ENCODE peak calls at places on chromosomes 12 and 14, in six cellular contexts. H is A549, M is upper lobe of left lung, S is HepG2, J is GM12878, N is K562. W is an unnamed sample.
A peak's percentile ranks its signal among the peaks of the same experiment; 100 is the strongest.

GRCh38 chr12:125228519-125229260 is 163.5 kb downstream of the AACS start:
- ATAC-seq in H (peak; percentile 58), M (no peak), S (no peak), J (peak; percentile 21), N (peak; percentile 80), W (no peak)

GRCh38 chr12:27515671-27516070 is 8.3 kb upstream of the PPFIBP1 start:
- ATAC-seq in H (no peak), M (no peak), S (no peak), J (no peak), N (no peak), W (no peak)

GRCh38 chr12:19150273-19150895 is 20.9 kb downstream of the PLEKHA5 start:
- ATAC-seq in H (no peak), M (no peak), S (no peak), J (no peak), N (no peak), W (no peak)

GRCh38 chr14:98576463-98576862 is 695.5 kb downstream of the BCL11B start:
- ATAC-seq in H (no peak), M (no peak), S (no peak), J (no peak), N (no peak), W (no peak)

GRCh38 chr12:66697404-66697803 is 18.5 kb upstream of the GRIP1 start:
- ATAC-seq in H (no peak), M (no peak), S (no peak), J (no peak), N (no peak), W (no peak)

GRCh38 chr14:24403294-24404013 is 4.7 kb downstream of the NYNRIN start:
- ATAC-seq in H (no peak), M (peak; percentile 1), S (no peak), J (no peak), N (no peak), W (peak; percentile 65)

GRCh38 chr14:73189651-73190050 is 47.7 kb upstream of the PAPLN start:
- ATAC-seq in H (no peak), M (no peak), S (no peak), J (no peak), N (no peak), W (peak; percentile 19)

GRCh38 chr12:5648692-5649338 is 216.9 kb downstream of the NTF3 start:
- ATAC-seq in H (peak; percentile 87), M (peak; percentile 45), S (peak; percentile 89), J (peak; percentile 74), N (peak; percentile 79), W (no peak)

GRCh38 chr12:129635003-129635685 is 268.7 kb downstream of the TMEM132D start:
- ATAC-seq in H (no peak), M (no peak), S (no peak), J (no peak), N (no peak), W (no peak)

GRCh38 chr12:122202017-122202416 is 1.5 kb upstream of the B3GNT4 start:
- ATAC-seq in H (no peak), M (no peak), S (no peak), J (no peak), N (no peak), W (no peak)

GRCh38 chr12:77337327-77337726 is 272.0 kb upstream of the E2F7 start:
- ATAC-seq in H (no peak), M (no peak), S (no peak), J (no peak), N (no peak), W (no peak)

GRCh38 chr12:45433441-45433868 is 217.6 kb downstream of the ANO6 start:
- ATAC-seq in H (no peak), M (no peak), S (peak; percentile 56), J (no peak), N (no peak), W (no peak)

GRCh38 chr12:67068204-67068731 is 200.9 kb upstream of the CAND1 start:
- ATAC-seq in H (peak; percentile 68), M (peak; percentile 27), S (peak; percentile 17), J (no peak), N (no peak), W (peak; percentile 3)

GRCh38 chr12:64670039-64670438 is 59.7 kb downstream of the RASSF3 start:
- ATAC-seq in H (peak; percentile 12), M (no peak), S (no peak), J (peak; percentile 14), N (peak; percentile 31), W (no peak)

GRCh38 chr12:94173660-94174265 is 25.4 kb downstream of the PLXNC1 start:
- ATAC-seq in H (peak; percentile 16), M (peak; percentile 57), S (no peak), J (peak; percentile 75), N (no peak), W (no peak)

GRCh38 chr12:109291531-109292341 is 17.3 kb downstream of the FOXN4 start:
- ATAC-seq in H (peak; percentile 33), M (peak; percentile 42), S (peak; percentile 39), J (peak; percentile 29), N (peak; percentile 50), W (peak; percentile 75)

GRCh38 chr14:88823968-88824313 is 510 bp upstream of the TTC8 start:
- ATAC-seq in H (peak; percentile 21), M (no peak), S (no peak), J (no peak), N (no peak), W (no peak)

DNA sequence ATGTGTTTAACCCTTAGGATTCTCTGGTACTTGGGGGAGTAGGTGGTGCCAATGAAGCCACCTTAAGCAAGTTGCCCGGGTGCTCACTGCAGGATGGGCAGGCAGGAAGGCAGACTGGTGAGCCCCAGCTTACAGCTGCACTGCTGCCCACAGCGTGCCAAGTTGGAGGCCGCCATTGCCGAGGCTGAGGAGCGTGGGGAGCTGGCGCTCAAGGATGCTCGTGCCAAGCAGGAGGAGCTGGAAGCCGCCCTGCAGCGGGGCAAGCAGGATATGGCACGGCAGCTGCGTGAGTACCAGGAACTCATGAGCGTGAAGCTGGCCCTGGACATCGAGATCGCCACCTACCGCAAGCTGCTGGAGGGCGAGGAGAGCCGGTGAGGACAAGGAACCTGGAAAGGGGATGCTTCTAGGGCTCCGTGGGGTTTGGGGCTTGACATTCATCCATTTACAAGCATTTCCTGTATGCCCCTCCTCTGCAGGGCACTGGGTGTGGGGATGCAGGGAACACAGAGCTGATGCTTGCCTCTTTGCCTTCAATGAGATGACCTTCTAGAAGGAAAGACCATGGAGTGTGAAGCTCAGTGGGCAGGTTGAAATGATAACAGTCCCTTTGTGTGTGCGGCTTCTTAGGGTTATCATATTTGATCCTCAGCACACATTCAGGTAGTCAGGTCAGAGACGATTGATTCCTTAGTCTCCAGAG is 12.4 kb downstream of the KRT7 start:
- ATAC-seq in H (no peak), M (no peak), S (no peak), J (no peak), N (no peak), W (no peak)
- H3K4me1 ChIP-seq in H (peaks cover 100% of the 10 kb centered on the region), M (peaks cover 52% of the 10 kb centered on the region), S (peaks cover 20% of the 10 kb centered on the region), J (peaks cover 22% of the 10 kb centered on the region), N (no peaks in the 10 kb centered on the region), W (peaks cover 53% of the 10 kb centered on the region)

GRCh38 chr14:77457522-77458248 is at the start of the genes AHSA1 and VIPAS39:
- ATAC-seq in H (peak; percentile 98), M (peak; percentile 99), S (peak; percentile 95), J (peak; percentile 95), N (peak; percentile 95), W (peak; percentile 99)
- TF ChIP-seq POLR2A in H (peak; percentile 92), M (peak; percentile 62), S (peak; percentile 90), J (peak; percentile 93), N (peak; percentile 78), W (peak; percentile 60)

DNA sequence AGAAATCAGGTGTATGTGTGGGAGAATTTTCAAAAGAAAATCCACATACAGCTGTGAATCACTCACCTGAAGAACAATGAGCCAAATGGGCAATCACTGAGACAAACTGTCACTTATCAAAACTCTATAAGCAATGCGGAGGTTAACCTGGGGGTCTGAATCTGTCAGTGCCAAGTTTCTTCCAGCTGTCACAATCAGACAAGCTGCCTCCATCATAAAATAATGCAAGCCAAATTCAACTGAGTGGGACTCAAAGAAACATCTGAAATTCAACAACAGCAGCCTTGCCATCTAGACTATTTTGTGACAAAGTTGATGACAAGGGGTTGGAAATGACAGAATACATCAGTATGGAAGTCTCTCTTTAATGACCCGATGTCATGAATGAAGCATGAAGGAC is 60.3 kb downstream of the GARIN6 start:
- ATAC-seq in H (no peak), M (no peak), S (no peak), J (no peak), N (no peak), W (no peak)
- TF ChIP-seq EP300 in H (no peak), M (no peak), S (no peak), J (no peak), N (no peak), W (no peak)

DNA sequence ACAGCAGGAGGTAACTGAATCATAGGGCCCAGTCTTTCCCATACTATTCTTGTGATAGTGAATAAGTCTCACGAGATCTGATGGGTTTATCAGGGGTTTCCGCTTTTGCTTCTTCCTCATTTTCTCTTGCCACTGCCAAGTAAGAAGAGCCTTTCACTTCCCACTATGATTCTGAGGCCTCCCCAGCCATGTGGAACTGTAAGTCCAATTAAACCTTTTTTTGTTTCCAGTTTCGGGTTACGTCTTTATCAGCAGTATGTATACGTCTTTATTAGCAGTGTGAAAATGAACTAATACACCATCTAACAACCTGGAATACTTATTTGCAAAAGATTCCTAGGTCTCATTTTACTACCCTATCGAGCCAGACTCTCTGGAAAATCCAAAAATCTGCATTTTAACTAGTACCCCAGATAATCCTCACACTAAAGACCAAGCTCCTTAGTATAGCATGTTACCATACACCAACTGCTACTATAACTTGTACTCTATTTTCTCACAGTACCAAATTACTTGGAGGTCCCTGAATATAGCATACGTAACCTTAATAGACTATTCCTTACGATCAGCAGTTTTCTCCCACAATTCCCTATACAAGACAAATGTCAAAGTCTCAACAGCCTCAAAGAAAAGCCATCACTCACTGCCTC is 11.4 kb downstream of the GTF2A1 start:
- ATAC-seq in H (no peak), M (no peak), S (no peak), J (peak; percentile 84), N (no peak), W (no peak)
- H3K4me1 ChIP-seq in H (no peaks in the 10 kb centered on the region), M (no peaks in the 10 kb centered on the region), S (no peaks in the 10 kb centered on the region), J (peaks cover 8% of the 10 kb centered on the region), N (no peaks in the 10 kb centered on the region), W (no peaks in the 10 kb centered on the region)